ENCODE peak calls at places on chromosome 13, in nine cellular contexts. O is upper lobe of right lung; S is Karpas-422; Z is effector CD4-positive, alpha-beta T cell; K is stimulated activated naive CD4-positive, alpha-beta T cell; T is activated CD4-positive, alpha-beta T cell treated with anti-CD3 and anti-CD28 coated beads for 48 hours; G is HFFc6; F is NCI-H1694; H is NCI-H1436. A is an unnamed sample.

GRCh38 chr13:97537110-97537509 is 103.1 kb downstream of the RAP2A start:
- DNase-seq in O (no peak), G (no peak), S (no peak), H (no peak), K (no peak), F (no peak), T (no peak), Z (no peak), A (no peak)

GRCh38 chr13:84080748-84081530 is 198.7 kb upstream of the SLITRK1 start:
- DNase-seq in T (no peak), G (no peak), K (no peak), O (no peak), Z (no peak), F (no peak), H (no peak), S (no peak), A (no peak)

GRCh38 chr13:29953542-29953941 is 103.1 kb upstream of the UBL3 start:
- DNase-seq in G (no peak), K (no peak), O (no peak), F (no peak), H (no peak), T (no peak), S (no peak), Z (no peak), A (no peak)

GRCh38 chr13:113646376-113646775 is 11.6 kb downstream of the ATP4B start:
- DNase-seq in F (no peak), O (no peak), K (peak), Z (no peak), H (no peak), T (no peak), S (no peak), G (no peak), A (no peak)

GRCh38 chr13:110127986-110128511 is 178.9 kb downstream of the COL4A1 start:
- DNase-seq in G (peak), K (no peak), F (no peak), S (no peak), O (no peak), T (no peak), Z (no peak), H (no peak), A (no peak)

GRCh38 chr13:72696590-72696989 is 30.8 kb downstream of the MZT1 start:
- DNase-seq in S (peak), Z (no peak), F (peak), K (no peak), T (no peak), O (no peak), H (no peak), G (peak), A (no peak)

GRCh38 chr13:30158774-30159445 is 148.4 kb downstream of the KATNAL1 start:
- DNase-seq in K (peak), F (no peak), Z (no peak), G (peak), H (no peak), O (no peak), S (peak), T (peak), A (no peak)

GRCh38 chr13:25268561-25268960 is 18.7 kb downstream of the MTMR6 start:
- DNase-seq in F (no peak), H (no peak), K (no peak), Z (no peak), T (no peak), G (no peak), S (no peak), O (no peak), A (no peak)

GRCh38 chr13:99362362-99362761 is 55.2 kb upstream of the GPR183 start:
- DNase-seq in H (no peak), T (no peak), Z (no peak), S (no peak), K (no peak), F (no peak), O (no peak), G (no peak), A (no peak)

GRCh38 chr13:49859568-49859967 is 67.1 kb upstream of the KPNA3 start:
- DNase-seq in F (no peak), H (no peak), O (no peak), S (no peak), K (no peak), T (no peak), Z (no peak), G (peak), A (no peak)

GRCh38 chr13:25865391-25865790 is 186.4 kb downstream of the SHISA2 start:
- DNase-seq in K (no peak), G (no peak), H (no peak), Z (no peak), T (no peak), F (no peak), O (no peak), S (no peak), A (no peak)

GRCh38 chr13:44565881-44566280 is 10.2 kb downstream of the TSC22D1 start:
- DNase-seq in S (no peak), G (peak), T (no peak), H (no peak), Z (no peak), O (no peak), K (no peak), F (no peak), A (no peak)

GRCh38 chr13:99425485-99426341 is 75.6 kb upstream of the TM9SF2 start:
- DNase-seq in K (peak), F (no peak), H (no peak), T (peak), Z (peak), S (peak), G (no peak), O (no peak), A (no peak)

GRCh38 chr13:45607931-45608330 is 7.6 kb downstream of the ERICH6B start:
- DNase-seq in F (no peak), K (no peak), Z (no peak), S (no peak), G (no peak), O (no peak), H (no peak), T (no peak), A (no peak)

GRCh38 chr13:91946498-91947070 is 548.2 kb downstream of the GPC5 start:
- DNase-seq in H (peak), K (no peak), T (no peak), G (no peak), S (peak), F (peak), O (no peak), Z (no peak), A (peak)

GRCh38 chr13:70390064-70390463 is 281.8 kb upstream of the KLHL1 start:
- DNase-seq in H (no peak), K (no peak), O (no peak), F (no peak), Z (no peak), T (no peak), S (no peak), G (no peak), A (no peak)

GRCh38 chr13:86655561-86655960 is 856.3 kb upstream of the SLITRK6 start:
- DNase-seq in K (no peak), H (no peak), S (no peak), Z (no peak), O (no peak), G (no peak), T (no peak), F (no peak), A (no peak)

GRCh38 chr13:60701919-60702318 is 304.9 kb downstream of the TDRD3 start:
- DNase-seq in K (no peak), S (no peak), O (no peak), H (no peak), G (no peak), Z (no peak), T (no peak), F (no peak), A (no peak)

GRCh38 chr13:79710376-79710775 is 229.4 kb downstream of the NDFIP2 start:
- DNase-seq in G (peak), T (no peak), S (no peak), F (no peak), Z (no peak), K (no peak), O (no peak), H (no peak), A (no peak)